ENCODE peak calls at places on chromosomes 11 and 22, in five cellular contexts. R, O, X, E and U are unnamed samples.

GRCh38 chr22:45804986-45805325 is 133.3 kb downstream of the ATXN10 start:
- DNase-seq in R (no peak), O (no peak), X (peak; percentile 95), E (no peak), U (no peak)

GRCh38 chr11:73729594-73730206 is 31.2 kb downstream of the RAB6A start:
- DNase-seq in R (peak; percentile 9), O (peak; percentile 5), X (no peak), E (no peak), U (peak; percentile 9)

GRCh38 chr11:46537121-46537520 is 56.7 kb downstream of the AMBRA1 start:
- DNase-seq in R (no peak), O (no peak), X (no peak), E (no peak), U (no peak)

GRCh38 chr11:45411221-45411946 is 125.2 kb upstream of the SYT13 start:
- DNase-seq in R (no peak), O (peak; percentile 20), X (no peak), E (no peak), U (no peak)

GRCh38 chr11:123174196-123175183 is 20.6 kb downstream of the CLMP start:
- DNase-seq in R (no peak), O (no peak), X (peak; percentile 77), E (peak; percentile 75), U (no peak)

GRCh38 chr11:94638278-94638901 is 71.2 kb downstream of the PIWIL4 start:
- DNase-seq in R (no peak), O (no peak), X (no peak), E (no peak), U (no peak)

GRCh38 chr11:67382481-67383136 is 9.2 kb upstream of the RAD9A start:
- DNase-seq in R (peak; percentile 88), O (peak; percentile 67), X (peak; percentile 58), E (peak; percentile 94), U (peak; percentile 50)

GRCh38 chr11:85867751-85868150 is 12.6 kb downstream of the CCDC83 start:
- DNase-seq in R (no peak), O (no peak), X (no peak), E (no peak), U (no peak)

GRCh38 chr11:44568358-44568705 is 2.9 kb downstream of the CD82 start:
- DNase-seq in R (no peak), O (no peak), X (no peak), E (no peak), U (no peak)

GRCh38 chr11:67408437-67409200 is 4.7 kb downstream of the TBC1D10C start:
- DNase-seq in R (no peak), O (no peak), X (no peak), E (peak; percentile 48), U (no peak)

GRCh38 chr11:123181075-123181474 is 14.0 kb downstream of the CLMP start:
- DNase-seq in R (no peak), O (no peak), X (no peak), E (no peak), U (no peak)

GRCh38 chr11:200224-201003 is 6.8 kb downstream of the BET1L start:
- DNase-seq in R (no peak), O (no peak), X (no peak), E (peak; percentile 39), U (no peak)

GRCh38 chr22:29060251-29060650 is 1.4 kb downstream of the C22orf31 start:
- DNase-seq in R (no peak), O (no peak), X (no peak), E (peak; percentile 23), U (no peak)

GRCh38 chr11:15201586-15201985 is 86.9 kb downstream of the INSC start:
- DNase-seq in R (no peak), O (no peak), X (no peak), E (no peak), U (no peak)

GRCh38 chr11:30147293-30147692 is 83.5 kb upstream of the FSHB start:
- DNase-seq in R (no peak), O (no peak), X (no peak), E (no peak), U (no peak)

GRCh38 chr11:130434521-130435223 is 6.3 kb upstream of the ADAMTS8 start:
- DNase-seq in R (peak; percentile 84), O (peak; percentile 66), X (peak; percentile 73), E (peak; percentile 86), U (peak; percentile 46)

GRCh38 chr11:62556872-62557631 is 10.4 kb upstream of the AHNAK start:
- DNase-seq in R (no peak), O (no peak), X (no peak), E (peak; percentile 82), U (no peak)

GRCh38 chr22:38338772-38339379 is 21.6 kb upstream of the CSNK1E start:
- DNase-seq in R (no peak), O (no peak), X (no peak), E (peak; percentile 28), U (no peak)

GRCh38 chr11:20156280-20156875 is 3.9 kb downstream of the DBX1 start:
- DNase-seq in R (no peak), O (no peak), X (no peak), E (peak; percentile 64), U (no peak)

GRCh38 chr11:30342736-30343166 is 19.8 kb downstream of the ARL14EP start:
- DNase-seq in R (peak; percentile 94), O (no peak), X (no peak), E (peak; percentile 50), U (no peak)

GRCh38 chr11:12829536-12830314 is 155.5 kb downstream of the TEAD1 start:
- DNase-seq in R (no peak), O (no peak), X (no peak), E (no peak), U (no peak)

GRCh38 chr11:12829131-12829530 is 154.9 kb downstream of the TEAD1 start:
- DNase-seq in R (no peak), O (no peak), X (no peak), E (no peak), U (no peak)

GRCh38 chr11:12827369-12827768 is 153.1 kb downstream of the TEAD1 start:
- DNase-seq in R (no peak), O (no peak), X (no peak), E (no peak), U (no peak)

GRCh38 chr11:12826441-12826840 is 152.2 kb downstream of the TEAD1 start:
- DNase-seq in R (no peak), O (no peak), X (no peak), E (no peak), U (no peak)

DNA sequence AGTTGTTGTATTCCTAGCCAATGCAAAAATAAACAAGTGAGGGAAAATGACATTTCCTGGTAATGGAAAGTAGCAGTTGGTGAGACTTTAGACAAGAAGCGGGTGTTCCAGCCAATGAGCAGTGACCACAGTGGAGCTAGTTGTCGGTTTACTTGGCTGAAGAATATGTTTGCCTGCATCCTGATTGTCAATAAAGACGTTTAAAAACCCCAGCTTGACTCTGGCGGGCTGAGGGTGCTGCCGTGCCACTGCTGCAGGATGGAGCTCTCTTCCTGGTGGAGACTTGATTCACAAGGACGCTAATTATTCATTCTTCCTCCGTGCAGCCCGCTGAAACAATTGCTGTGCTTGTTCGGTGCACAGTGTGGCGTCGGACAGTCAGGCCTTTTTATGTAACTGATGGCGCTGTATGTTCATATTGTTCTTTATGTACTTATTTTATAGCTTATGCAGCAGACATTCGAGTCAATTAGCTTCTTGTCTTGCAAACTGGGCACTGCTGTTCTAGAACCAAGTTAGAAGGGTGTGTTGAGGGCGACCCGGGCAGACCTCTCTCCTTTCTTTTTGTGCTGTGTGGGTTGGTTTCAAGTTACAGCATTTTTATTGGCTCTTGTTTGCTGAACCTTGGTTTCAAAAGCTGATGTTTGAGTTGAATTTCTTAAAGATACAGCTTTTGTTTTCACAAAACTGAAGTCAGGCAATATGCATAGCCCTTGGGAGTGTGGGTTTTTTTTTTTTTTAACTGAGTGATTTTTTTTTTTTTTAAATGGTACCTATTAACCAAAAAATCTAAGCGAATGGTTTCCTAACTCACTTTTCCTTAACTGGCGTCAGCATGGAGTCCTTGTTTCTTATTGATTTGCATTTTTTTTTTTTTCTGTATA is 153.9 kb downstream of the TEAD1 start:
- DNase-seq in R (peak; percentile 46), O (peak; percentile 52), X (peak; percentile 71), E (peak; percentile 58), U (peak; percentile 53)
- H3K27ac ChIP-seq in R (no peak overlapping the region), O (peak overlapping the region; percentile 72), X (peak overlapping the region; percentile 43), E (peak overlapping the region; percentile 41), U (peak overlapping the region; percentile 36)

DNA sequence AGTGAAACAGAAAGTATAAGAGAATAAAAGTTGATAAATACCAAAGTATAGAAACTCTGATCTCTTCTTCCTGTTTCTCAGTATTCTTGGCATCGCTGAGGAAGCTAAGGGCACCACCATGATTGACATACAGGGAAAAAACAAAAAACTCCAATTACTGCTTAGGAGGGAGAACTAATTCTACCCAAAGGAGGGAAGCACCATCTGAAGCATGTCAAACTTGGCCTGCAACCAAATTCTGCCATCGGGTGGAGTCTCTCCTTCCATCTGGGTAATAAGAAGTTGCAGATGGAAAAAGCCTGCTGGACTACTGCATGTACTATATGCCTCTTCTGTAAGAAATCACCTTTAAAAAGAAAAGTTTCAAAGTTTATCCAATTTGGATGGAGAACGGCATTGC is 30.5 kb upstream of the PPP2R1B start:
- DNase-seq in R (no peak), O (no peak), X (no peak), E (no peak), U (no peak)
- H3K27ac ChIP-seq in R (no peak overlapping the region), O (no peak overlapping the region), X (no peak overlapping the region), E (no peak overlapping the region), U (no peak overlapping the region)

GRCh38 chr22:40727607-40728325 is 48.5 kb downstream of the MCHR1 start:
- DNase-seq in R (no peak), O (no peak), X (no peak), E (no peak), U (no peak)
- H3K27ac ChIP-seq in R (no peak overlapping the region), O (no peak overlapping the region), X (no peak overlapping the region), E (no peak overlapping the region), U (no peak overlapping the region)

GRCh38 chr11:5279678-5280077 is 9.9 kb upstream of the HBE1 start:
- DNase-seq in R (no peak), O (no peak), X (no peak), E (no peak), U (no peak)
- H3K27ac ChIP-seq in R (no peak overlapping the region), O (no peak overlapping the region), X (peak overlapping the region; percentile 20), E (no peak overlapping the region), U (no peak overlapping the region)

GRCh38 chr11:2385156-2386151 is 8.3 kb downstream of the CD81 start:
- DNase-seq in R (peak; percentile 91), O (peak; percentile 28), X (no peak), E (peak; percentile 80), U (no peak)
- H3K27ac ChIP-seq in R (peak overlapping the region; percentile 99), O (peak overlapping the region; percentile 94), X (no peak overlapping the region), E (peak overlapping the region; percentile 57), U (peak overlapping the region; percentile 5)

GRCh38 chr11:116808262-116809175 is 14.6 kb downstream of the APOA4 start:
- DNase-seq in R (no peak), O (no peak), X (peak; percentile 46), E (peak; percentile 83), U (no peak)
- H3K27ac ChIP-seq in R (no peak overlapping the region), O (no peak overlapping the region), X (peak overlapping the region; percentile 8), E (peak overlapping the region; percentile 16), U (no peak overlapping the region)

GRCh38 chr11:70019576-70020011 is 58.5 kb upstream of the ANO1 start:
- DNase-seq in R (no peak), O (no peak), X (peak; percentile 45), E (no peak), U (no peak)

GRCh38 chr11:70024036-70024772 is 53.9 kb upstream of the ANO1 start:
- DNase-seq in R (no peak), O (no peak), X (no peak), E (no peak), U (no peak)

GRCh38 chr11:70018816-70019215 is 59.3 kb upstream of the ANO1 start:
- DNase-seq in R (no peak), O (no peak), X (no peak), E (no peak), U (no peak)

GRCh38 chr11:70021586-70021985 is 56.5 kb upstream of the ANO1 start:
- DNase-seq in R (no peak), O (no peak), X (no peak), E (no peak), U (no peak)

GRCh38 chr11:70020336-70021214 is 57.5 kb upstream of the ANO1 start:
- DNase-seq in R (no peak), O (no peak), X (no peak), E (no peak), U (no peak)
- H3K27ac ChIP-seq in R (no peak overlapping the region), O (no peak overlapping the region), X (peak overlapping the region; percentile 2), E (no peak overlapping the region), U (no peak overlapping the region)